ENCODE peak calls at places on chromosomes 3 and 15, in nine cellular contexts. D is HS-27A; Z is B cell; H is GM10248; A is SW 1271; W is NCI-H1092; L is MM.1S; N is substantia nigra; V is CD8-positive, alpha-beta memory T cell. P is an unnamed sample.

GRCh38 chr15:83158393-83158792 is 49.2 kb downstream of the HDGFL3 start:
- DNase-seq in N (no peak), V (no peak), W (no peak), D (no peak), H (no peak), L (no peak), Z (no peak), A (no peak), P (no peak)

GRCh38 chr3:65924762-65925161 is 114.0 kb downstream of the MAGI1 start:
- DNase-seq in D (no peak), N (no peak), A (no peak), H (no peak), L (no peak), Z (no peak), W (no peak), V (no peak), P (no peak)

GRCh38 chr3:194577985-194578905 is 55.0 kb downstream of the TMEM44 start:
- DNase-seq in A (peak), W (no peak), V (no peak), D (peak), H (no peak), L (no peak), N (no peak), Z (no peak), P (no peak)

GRCh38 chr3:72018339-72018984 is 233.5 kb upstream of the PROK2 start:
- DNase-seq in W (no peak), V (no peak), H (no peak), A (no peak), D (no peak), Z (no peak), L (no peak), N (no peak), P (no peak)

GRCh38 chr15:81182031-81182745 is 14.5 kb upstream of the IL16 start:
- DNase-seq in V (no peak), L (no peak), H (no peak), W (no peak), Z (no peak), N (no peak), A (no peak), D (no peak), P (no peak)

GRCh38 chr15:67164811-67165652 is 89.4 kb downstream of the AAGAB start:
- DNase-seq in V (no peak), D (no peak), Z (no peak), L (no peak), N (no peak), H (no peak), W (no peak), A (no peak), P (no peak)

GRCh38 chr3:187101184-187102072 is 37.9 kb downstream of the RPL39L start:
- DNase-seq in N (no peak), W (no peak), V (peak), A (peak), Z (peak), H (no peak), D (no peak), L (peak), P (no peak)

GRCh38 chr3:169772951-169773816 is at the start of gene MYNN:
- DNase-seq in V (peak), A (peak), D (peak), W (peak), N (peak), H (peak), L (peak), Z (peak), P (peak)

GRCh38 chr3:167740961-167741587 is 5.6 kb downstream of the SERPINI1 start:
- DNase-seq in A (peak), H (peak), N (no peak), V (no peak), L (peak), Z (peak), W (peak), D (no peak), P (peak)

GRCh38 chr3:13051066-13051465 is 22.2 kb downstream of the IQSEC1 start:
- DNase-seq in N (no peak), W (no peak), Z (no peak), L (no peak), V (no peak), D (no peak), A (no peak), H (no peak), P (no peak)

GRCh38 chr3:73401616-73402265 is 223.0 kb downstream of the PDZRN3 start:
- DNase-seq in H (no peak), D (no peak), N (no peak), L (no peak), Z (no peak), A (no peak), W (peak), V (no peak), P (no peak)

GRCh38 chr15:41804920-41805666 is 22.8 kb upstream of the JMJD7 start:
- DNase-seq in W (no peak), H (no peak), V (no peak), Z (no peak), D (no peak), A (no peak), N (no peak), L (no peak), P (no peak)

GRCh38 chr3:177330771-177331170 is 133.5 kb upstream of the TBL1XR1 start:
- DNase-seq in D (no peak), Z (no peak), N (no peak), V (no peak), L (no peak), H (no peak), A (no peak), W (no peak), P (no peak)

GRCh38 chr3:127542441-127542952 is 48.0 kb downstream of the TPRA1 start:
- DNase-seq in W (peak), Z (no peak), L (no peak), N (no peak), A (no peak), V (no peak), D (no peak), H (no peak), P (no peak)

GRCh38 chr3:143171141-143171651 is 51.6 kb downstream of the CHST2 start:
- DNase-seq in V (peak), D (no peak), Z (no peak), L (peak), N (no peak), H (peak), A (no peak), W (no peak), P (peak)

P was measured in GM12864.